ENCODE peak calls at places on chromosomes 1 and 21, in four cellular contexts. M, R, E and N are unnamed samples.

GRCh38 chr1:31239653-31240241 is at the start of gene NKAIN1:
- DNase-seq in E (no peak), M (peak; percentile 18), R (no peak), N (no peak)

GRCh38 chr1:40620586-40620985 is 44.9 kb downstream of the RIMS3 start:
- DNase-seq in E (no peak), R (no peak), M (no peak), N (no peak)

GRCh38 chr21:45354970-45355369 is 50.0 kb upstream of the COL18A1 start:
- DNase-seq in E (no peak), M (no peak), R (no peak), N (no peak)

GRCh38 chr1:201001962-201002361 is 21.6 kb downstream of the KIF21B start:
- DNase-seq in M (no peak), R (no peak), E (no peak), N (no peak)

GRCh38 chr1:40232444-40232843 is 15.3 kb upstream of the TMCO2 start:
- DNase-seq in R (peak; percentile 94), M (peak; percentile 42), E (no peak), N (no peak)

GRCh38 chr1:151512801-151513625 is 1.8 kb downstream of the CGN start:
- DNase-seq in R (no peak), M (no peak), E (no peak), N (no peak)

GRCh38 chr1:190494451-190494850 is 16.8 kb upstream of the BRINP3 start:
- DNase-seq in E (no peak), M (no peak), R (no peak), N (no peak)

GRCh38 chr1:162633327-162633762 is 1.1 kb downstream of the DDR2 start:
- DNase-seq in M (no peak), R (peak; percentile 64), E (no peak), N (no peak)

GRCh38 chr1:184982002-184982954 is 8.0 kb upstream of the NIBAN1 start:
- DNase-seq in E (peak; percentile 71), M (peak; percentile 88), R (no peak), N (peak; percentile 42)

GRCh38 chr1:225658041-225658440 is 5.1 kb upstream of the ENAH start:
- DNase-seq in M (no peak), R (no peak), E (no peak), N (no peak)

GRCh38 chr1:226601456-226601855 is 52.9 kb downstream of the STUM start:
- DNase-seq in E (no peak), M (no peak), R (no peak), N (no peak)

GRCh38 chr1:200290010-200290685 is 119.7 kb downstream of the ZNF281 start:
- DNase-seq in R (no peak), M (peak; percentile 17), E (peak; percentile 57), N (peak; percentile 69)

GRCh38 chr1:11797525-11798216 is 8.1 kb downstream of the MTHFR start:
- DNase-seq in M (peak; percentile 98), R (no peak), E (no peak), N (no peak)

GRCh38 chr1:10257851-10258250 is 47.5 kb downstream of the KIF1B start:
- DNase-seq in M (no peak), E (no peak), R (no peak), N (peak; percentile 14)

GRCh38 chr1:23837905-23838304 is 12.7 kb upstream of the HMGCL start:
- DNase-seq in M (no peak), E (no peak), R (no peak), N (no peak)

GRCh38 chr1:161001068-161001467 is 19.9 kb downstream of the F11R start:
- DNase-seq in R (no peak), M (no peak), E (no peak), N (no peak)

GRCh38 chr1:25502957-25503356 is 40.4 kb upstream of the LDLRAP1 start:
- DNase-seq in M (no peak), R (no peak), E (no peak), N (no peak)

GRCh38 chr1:86708923-86709322 is 4.5 kb downstream of the SH3GLB1 start:
- DNase-seq in E (no peak), M (no peak), R (no peak), N (no peak)

GRCh38 chr1:1089731-1090423 is 15.8 kb upstream of the RNF223 start:
- DNase-seq in E (no peak), R (no peak), M (no peak), N (no peak)

GRCh38 chr1:94318505-94319030 is 81.2 kb upstream of the ARHGAP29 start:
- DNase-seq in E (no peak), M (no peak), R (no peak), N (no peak)

GRCh38 chr1:199660071-199660470 is 367.4 kb upstream of the NR5A2 start:
- DNase-seq in M (no peak), E (no peak), R (no peak), N (no peak)

GRCh38 chr1:161198206-161198876 is 513 bp downstream of the ADAMTS4 start:
- DNase-seq in R (no peak), E (no peak), M (peak; percentile 56), N (peak; percentile 56)

GRCh38 chr1:94772230-94772641 is 47.9 kb upstream of the SLC44A3 start:
- DNase-seq in M (no peak), R (no peak), E (no peak), N (no peak)

GRCh38 chr1:70043806-70044205 is 161.6 kb downstream of the LRRC40 start:
- DNase-seq in E (peak; percentile 0), R (no peak), M (peak; percentile 41), N (no peak)

GRCh38 chr1:14969006-14969405 is 184.5 kb upstream of the TMEM51 start:
- DNase-seq in M (no peak), R (no peak), E (no peak), N (no peak)

GRCh38 chr1:104878203-104878911 is 1128.7 kb downstream of the AMY1C start:
- DNase-seq in E (no peak), R (no peak), M (no peak), N (peak; percentile 3)

GRCh38 chr1:166971252-166971651 is 4.1 kb downstream of the ILDR2 start:
- DNase-seq in E (no peak), R (no peak), M (no peak), N (no peak)

GRCh38 chr1:100400332-100400933 is 48.1 kb downstream of the CDC14A start:
- DNase-seq in R (no peak), M (peak; percentile 63), E (no peak), N (peak; percentile 37)

GRCh38 chr1:15181564-15181963 is 28.0 kb downstream of the TMEM51 start:
- DNase-seq in R (peak; percentile 45), E (no peak), M (no peak), N (no peak)

GRCh38 chr1:50665413-50665812 is 242.2 kb upstream of the DMRTA2 start:
- DNase-seq in R (no peak), M (no peak), E (no peak), N (no peak)

GRCh38 chr1:50667272-50667671 is 244.0 kb upstream of the DMRTA2 start:
- DNase-seq in R (no peak), E (no peak), M (no peak), N (no peak)

GRCh38 chr1:50666849-50667248 is 243.6 kb upstream of the DMRTA2 start:
- DNase-seq in M (no peak), R (no peak), E (no peak), N (no peak)

GRCh38 chr1:50667710-50668356 is 244.6 kb upstream of the DMRTA2 start:
- DNase-seq in M (no peak), E (no peak), R (no peak), N (no peak)
- TF ChIP-seq POLR2AphosphoS2 in M (no peak), E (no peak), R (no peak), N (no peak)

GRCh38 chr1:109984190-109984455 is 442 bp upstream of the AHCYL1 start:
- DNase-seq in E (peak; percentile 65), M (no peak), R (no peak), N (no peak)

GRCh38 chr1:109984456-109985250 is at the start of gene AHCYL1:
- DNase-seq in E (peak; percentile 97), M (peak; percentile 100), R (peak; percentile 94), N (peak; percentile 95)

GRCh38 chr1:109986054-109986444 is 1.5 kb downstream of the AHCYL1 start:
- DNase-seq in M (no peak), E (no peak), R (no peak), N (no peak)

GRCh38 chr1:109985251-109986053 is 887 bp downstream of the AHCYL1 start:
- DNase-seq in R (no peak), E (no peak), M (no peak), N (no peak)

GRCh38 chr1:109983380-109984189 is 980 bp upstream of the AHCYL1 start:
- DNase-seq in M (no peak), E (no peak), R (no peak), N (no peak)
- TF ChIP-seq POLR2AphosphoS2 in M (no peak), E (no peak), R (no peak), N (no peak)

DNA sequence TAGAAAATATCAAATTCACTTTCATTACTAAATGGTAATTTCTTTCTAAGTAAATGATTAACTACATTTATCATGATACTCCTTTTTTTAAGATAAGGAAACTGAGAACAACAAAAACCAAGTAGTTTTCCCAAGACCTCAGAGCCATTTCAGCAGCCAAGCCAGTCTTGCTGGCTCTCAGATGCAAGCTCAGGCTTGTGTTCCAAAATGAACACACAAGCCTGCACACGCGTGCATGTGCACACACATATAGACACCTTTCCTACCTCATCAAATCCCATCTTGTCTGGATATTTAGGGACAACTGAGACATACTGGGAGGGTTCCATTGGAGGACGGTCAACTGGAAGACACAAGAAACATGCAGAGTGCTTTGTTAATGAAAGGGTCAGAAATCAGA is 83.0 kb downstream of the COLGALT2 start:
- DNase-seq in R (no peak), M (no peak), E (no peak), N (no peak)
- TF ChIP-seq POLR2AphosphoS2 in R (no peak), M (no peak), E (no peak), N (no peak)

DNA sequence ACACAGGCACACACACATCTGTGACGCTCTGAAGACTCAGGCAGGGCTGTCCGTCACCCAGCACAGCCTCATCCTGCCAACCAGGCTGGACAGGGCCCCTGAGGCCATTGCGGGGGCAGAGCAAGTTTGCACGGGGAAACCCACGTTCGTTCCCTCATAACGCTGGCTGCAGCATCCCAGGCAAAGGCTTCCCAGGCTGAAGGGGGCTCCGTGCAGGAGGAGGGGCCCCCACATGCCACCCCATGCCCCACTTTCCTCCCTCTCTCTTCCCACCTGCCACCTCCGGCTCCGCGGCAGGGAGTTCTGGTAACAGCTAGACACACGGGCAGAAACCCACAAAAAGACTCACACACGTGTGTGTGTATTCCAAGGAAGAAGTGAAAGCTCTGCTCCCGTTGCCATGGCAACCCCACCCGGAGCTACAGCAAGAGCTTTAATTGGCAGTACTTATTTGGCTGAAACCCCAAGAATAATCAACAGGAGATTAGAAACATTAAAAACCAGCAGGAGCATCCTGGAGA is 247.3 kb downstream of the NPHP4 start:
- DNase-seq in R (no peak), E (no peak), M (no peak), N (no peak)
- TF ChIP-seq POLR2AphosphoS2 in R (no peak), E (no peak), M (no peak), N (no peak)